ENCODE peak calls at places on chromosomes 16 and 17, in seven cellular contexts. C is lower lobe of right lung, X is ovary, Z is A673, E is right lobe of liver, D is endothelial cell of umbilical vein, G is activated B cell treated with CpG ODN at 0.5 μM for 24 hours. W is an unnamed sample.

GRCh38 chr16:892006-892405 is 78.8 kb downstream of the LMF1 start:
- DNase-seq in D (no peak), E (no peak), Z (no peak), C (no peak), G (no peak), X (no peak), W (no peak)

GRCh38 chr16:1102921-1103648 is 7.0 kb upstream of the C1QTNF8 start:
- DNase-seq in Z (peak), X (peak), C (peak), G (peak), D (peak), E (peak), W (peak)

GRCh38 chr17:72152392-72152727 is 31.5 kb downstream of the SOX9 start:
- DNase-seq in D (no peak), C (no peak), Z (no peak), E (no peak), G (no peak), X (no peak), W (no peak)

GRCh38 chr16:4244881-4245280 is 3.0 kb upstream of the SRL start:
- DNase-seq in X (no peak), E (no peak), Z (no peak), D (no peak), G (no peak), C (no peak), W (no peak)

GRCh38 chr17:29241015-29241963 is 5.4 kb upstream of the CRYBA1 start:
- DNase-seq in E (peak), X (no peak), G (no peak), Z (peak), D (peak), C (no peak), W (no peak)

GRCh38 chr17:72587773-72588511 is 467.1 kb downstream of the SOX9 start:
- DNase-seq in G (no peak), D (no peak), X (no peak), C (no peak), E (no peak), Z (no peak), W (no peak)

GRCh38 chr16:56918467-56919012 is 13.4 kb upstream of the HERPUD1 start:
- DNase-seq in E (no peak), G (no peak), C (no peak), D (no peak), X (no peak), Z (no peak), W (no peak)

GRCh38 chr17:81189016-81189415 is 23.0 kb upstream of the AATK start:
- DNase-seq in Z (no peak), C (no peak), E (no peak), X (no peak), G (no peak), D (no peak), W (no peak)

GRCh38 chr17:35731239-35731931 is at the start of gene RASL10B:
- DNase-seq in X (peak), C (peak), Z (peak), G (no peak), E (no peak), D (peak), W (peak)

GRCh38 chr16:24748242-24748641 is 18.8 kb downstream of the TNRC6A start:
- DNase-seq in D (peak), E (no peak), G (no peak), C (no peak), Z (peak), X (peak), W (no peak)

GRCh38 chr16:54930034-54930938 is at the start of gene IRX5:
- DNase-seq in G (peak), E (peak), Z (peak), D (peak), C (peak), X (peak), W (peak)

GRCh38 chr17:70848785-70849184 is 679.5 kb downstream of the KCNJ2 start:
- DNase-seq in Z (no peak), D (no peak), E (no peak), X (no peak), C (no peak), G (no peak), W (no peak)

GRCh38 chr16:81335669-81336068 is 20.9 kb downstream of the GAN start:
- DNase-seq in X (no peak), G (no peak), C (no peak), Z (no peak), E (no peak), D (no peak), W (no peak)

GRCh38 chr16:17032332-17032731 is 438.4 kb downstream of the XYLT1 start:
- DNase-seq in G (no peak), Z (no peak), X (no peak), E (no peak), C (no peak), D (no peak), W (no peak)

GRCh38 chr17:80382956-80383355 is 32.0 kb upstream of the ENDOV start:
- DNase-seq in C (no peak), Z (no peak), D (no peak), G (no peak), E (no peak), X (no peak), W (no peak)

GRCh38 chr16:82639263-82639662 is 12.5 kb downstream of the CDH13 start:
- DNase-seq in E (no peak), D (no peak), Z (no peak), C (no peak), G (no peak), X (no peak), W (no peak)

GRCh38 chr16:56776562-56776961 is 46.6 kb downstream of the NUP93 start:
- DNase-seq in Z (peak), C (no peak), G (no peak), E (no peak), D (peak), X (peak), W (no peak)

GRCh38 chr17:41666336-41666680 is 22.4 kb upstream of the EIF1 start:
- DNase-seq in C (no peak), D (peak), E (no peak), G (no peak), Z (peak), X (peak), W (no peak)

GRCh38 chr17:76000016-76000754 is 470 bp upstream of the CDK3 start:
- DNase-seq in Z (peak), X (no peak), C (peak), E (peak), D (peak), G (peak), W (peak)
- TF ChIP-seq CTCF in Z (peak), X (peak), C (peak), E (peak), D (peak), G (peak), W (peak)

DNA sequence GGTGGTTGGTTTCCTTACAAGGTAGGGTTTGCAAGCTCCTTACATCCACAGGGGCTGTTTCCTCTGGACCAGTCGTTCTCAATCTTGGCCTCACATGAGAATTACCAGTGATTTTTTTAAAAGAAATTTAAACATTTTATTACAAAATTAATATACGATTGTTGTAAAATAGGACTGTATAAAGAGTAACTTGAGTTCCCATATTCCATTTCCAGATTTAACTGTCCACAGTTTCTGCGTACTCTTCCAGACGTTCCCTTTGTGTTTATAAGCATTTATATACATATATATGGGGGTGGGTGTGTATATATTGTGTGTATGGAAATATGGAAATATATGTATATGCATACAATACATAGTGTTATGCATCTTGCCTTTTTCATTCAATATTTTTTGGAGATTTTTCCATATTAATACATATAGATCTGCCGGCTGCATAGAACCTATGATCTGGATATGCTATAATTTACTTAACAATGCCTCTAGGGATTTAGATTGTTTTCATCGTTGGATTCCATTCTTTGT is 31.5 kb downstream of the HLF start:
- DNase-seq in E (no peak), Z (no peak), X (no peak), G (no peak), C (no peak), D (no peak), W (no peak)
- TF ChIP-seq CTCF in E (no peak), Z (peak), X (no peak), G (peak), C (no peak), D (no peak), W (no peak)

GRCh38 chr16:2428787-2429036 is 535 bp upstream of the CCNF start:
- DNase-seq in E (no peak), C (no peak), D (no peak), G (no peak), X (no peak), Z (no peak), W (no peak)
- TF ChIP-seq CTCF in E (no peak), C (no peak), D (no peak), G (no peak), X (no peak), Z (no peak), W (no peak)

GRCh38 chr16:71894921-71895678 is at the start of gene IST1:
- DNase-seq in D (peak), G (peak), Z (peak), E (peak), C (peak), X (peak), W (peak)
- TF ChIP-seq CTCF in D (no peak), G (no peak), Z (no peak), E (no peak), C (no peak), X (no peak), W (no peak)

DNA sequence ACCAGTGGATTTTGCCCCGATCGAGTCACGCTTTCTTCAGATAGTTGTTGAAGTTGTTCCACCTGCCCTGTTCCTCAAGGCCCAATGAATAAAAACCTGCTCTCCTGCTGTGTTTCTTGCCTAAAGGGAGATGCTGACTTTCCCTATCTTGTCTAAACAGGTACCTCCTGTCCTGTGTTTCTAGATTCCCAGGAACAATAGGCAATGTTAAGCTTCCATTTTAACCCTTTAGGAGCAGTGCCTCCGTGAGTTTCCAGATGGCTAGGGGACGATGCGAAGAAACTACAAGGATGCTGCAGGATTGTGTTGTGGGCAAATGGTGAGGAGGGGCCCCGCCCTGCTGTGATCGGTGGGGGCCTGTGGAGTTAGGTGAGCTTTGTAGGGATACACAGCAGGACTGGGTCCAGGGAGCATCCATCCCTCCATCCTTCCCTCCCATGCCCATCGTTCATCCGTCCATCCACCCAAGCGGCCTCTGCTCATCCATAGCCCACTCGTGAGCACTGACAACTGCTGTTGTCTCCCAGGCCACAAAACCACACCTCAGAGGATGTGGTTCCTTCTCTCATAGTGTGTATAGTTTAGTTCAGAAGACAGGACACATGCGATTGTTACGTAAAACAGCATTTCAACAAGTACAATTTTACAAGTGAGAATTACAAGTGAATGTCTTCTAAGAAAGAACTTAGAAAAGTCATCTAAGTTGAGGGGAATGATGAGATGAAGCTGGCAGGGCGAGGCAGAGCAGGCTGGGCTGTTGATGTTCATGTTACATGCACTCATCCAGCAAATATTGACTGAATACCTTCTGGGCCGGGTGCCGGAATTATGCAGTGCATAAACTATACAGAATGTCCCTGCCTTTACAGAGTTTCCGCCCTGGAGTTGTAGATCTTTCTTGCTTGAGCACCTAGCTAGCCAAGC is 5.2 kb downstream of the ARSG start:
- DNase-seq in G (no peak), E (no peak), C (no peak), D (no peak), Z (no peak), X (no peak), W (no peak)
- TF ChIP-seq CTCF in G (no peak), E (no peak), C (no peak), D (no peak), Z (no peak), X (no peak), W (no peak)

GRCh38 chr16:88558457-88559442 is 11.5 kb upstream of the ZC3H18 start:
- DNase-seq in E (peak), D (peak), X (peak), G (no peak), C (peak), Z (peak), W (peak)
- TF ChIP-seq CTCF in E (peak), D (peak), X (peak), G (no peak), C (peak), Z (peak), W (peak)

GRCh38 chr17:37844158-37844976 is 79.8 kb upstream of the TBC1D3K start:
- DNase-seq in C (peak), G (peak), X (no peak), Z (peak), D (peak), E (peak), W (peak)

GRCh38 chr17:37842401-37842800 is 81.8 kb upstream of the TBC1D3K start:
- DNase-seq in C (no peak), X (no peak), G (no peak), D (no peak), Z (no peak), E (no peak), W (no peak)

GRCh38 chr17:37847102-37847501 is 77.1 kb upstream of the TBC1D3K start:
- DNase-seq in E (no peak), G (no peak), C (no peak), X (no peak), Z (no peak), D (no peak), W (no peak)

GRCh38 chr17:37847811-37848331 is 76.3 kb upstream of the TBC1D3K start:
- DNase-seq in G (no peak), X (no peak), E (no peak), D (no peak), C (no peak), Z (no peak), W (no peak)

GRCh38 chr17:37844977-37845293 is 79.3 kb upstream of the TBC1D3K start:
- DNase-seq in G (no peak), E (no peak), Z (no peak), D (no peak), X (no peak), C (no peak), W (no peak)
- TF ChIP-seq CTCF in G (no peak), E (no peak), Z (peak), D (no peak), X (no peak), C (no peak), W (peak)

GRCh38 chr17:32243712-32244111 is 21.9 kb upstream of the RHBDL3 start:
- DNase-seq in C (no peak), G (no peak), D (no peak), Z (no peak), X (no peak), E (no peak), W (no peak)

GRCh38 chr17:32253117-32253611 is 12.5 kb upstream of the RHBDL3 start:
- DNase-seq in G (peak), X (peak), C (peak), E (peak), D (peak), Z (peak), W (peak)

GRCh38 chr17:32249475-32249874 is 16.2 kb upstream of the RHBDL3 start:
- DNase-seq in Z (no peak), G (no peak), E (no peak), D (no peak), C (no peak), X (no peak), W (no peak)
- TF ChIP-seq CTCF in Z (no peak), G (no peak), E (no peak), D (no peak), C (no peak), X (no peak), W (no peak)

GRCh38 chr16:49855822-49856740 is at the start of gene ZNF423:
- DNase-seq in X (peak), C (no peak), E (no peak), Z (peak), D (peak), G (no peak), W (peak)

GRCh38 chr16:49855280-49855821 is 561 bp downstream of the ZNF423 start:
- DNase-seq in G (peak), C (peak), Z (peak), E (peak), X (peak), D (peak), W (peak)

GRCh38 chr16:49858200-49859129 is 2.6 kb upstream of the ZNF423 start:
- DNase-seq in X (peak), D (peak), G (peak), E (peak), Z (peak), C (no peak), W (peak)

GRCh38 chr16:49857423-49858181 is 1.7 kb upstream of the ZNF423 start:
- DNase-seq in Z (peak), G (peak), X (peak), D (peak), C (no peak), E (peak), W (peak)

GRCh38 chr16:49856741-49857330 is 924 bp upstream of the ZNF423 start:
- DNase-seq in G (peak), C (peak), D (peak), Z (peak), E (peak), X (peak), W (peak)
- TF ChIP-seq CTCF in G (no peak), C (peak), D (peak), Z (peak), E (peak), X (peak), W (no peak)

DNA sequence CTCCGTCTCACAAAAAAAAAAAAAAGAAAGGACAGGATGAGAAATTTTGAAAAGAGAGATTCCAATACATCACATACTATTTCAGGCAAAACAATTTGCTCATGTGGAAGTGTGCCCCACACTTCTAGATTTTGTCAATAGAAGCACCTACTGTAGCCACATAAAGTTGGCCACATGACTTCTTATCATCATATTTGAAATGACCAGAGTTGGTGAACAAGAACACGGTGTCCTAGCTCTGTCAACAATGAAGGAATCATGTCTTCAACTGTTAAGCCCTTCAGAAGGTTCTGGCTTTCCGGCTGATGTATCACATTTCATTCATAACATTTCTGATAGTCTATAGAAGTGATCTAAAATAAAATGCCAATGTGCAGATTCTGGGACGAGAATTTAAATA is 534.5 kb downstream of the TMEM114 start:
- DNase-seq in G (no peak), E (no peak), C (no peak), D (no peak), X (no peak), Z (no peak), W (no peak)
- TF ChIP-seq CTCF in G (no peak), E (no peak), C (no peak), D (no peak), X (no peak), Z (no peak), W (no peak)

W was measured in glutamatergic neuron.